ENCODE peak calls at places on chromosomes 12 and 14, in nine cellular contexts. S, K, B, J, Z, P, R, C and T are unnamed samples.

GRCh38 chr12:76810690-76811434 is 46.9 kb downstream of the ZDHHC17 start:
- DNase-seq in S (no peak), K (no peak), B (no peak), J (no peak), Z (no peak), P (no peak), R (no peak), C (no peak), T (no peak)

GRCh38 chr14:92926931-92927330 is 4.0 kb downstream of the CHGA start:
- DNase-seq in S (no peak), K (no peak), B (no peak), J (no peak), Z (no peak), P (no peak), R (peak; percentile 33), C (no peak), T (no peak)

GRCh38 chr14:99946652-99947489 is 118.4 kb upstream of the EVL start:
- DNase-seq in S (no peak), K (peak; percentile 24), B (no peak), J (no peak), Z (no peak), P (no peak), R (peak; percentile 11), C (peak; percentile 3), T (no peak)

GRCh38 chr12:104737682-104738370 is 220.3 kb downstream of the SLC41A2 start:
- DNase-seq in S (no peak), K (no peak), B (no peak), J (no peak), Z (no peak), P (no peak), R (no peak), C (no peak), T (no peak)

GRCh38 chr12:52252728-52253328 is 19.8 kb downstream of the KRT7 start:
- DNase-seq in S (no peak), K (no peak), B (no peak), J (no peak), Z (no peak), P (no peak), R (no peak), C (no peak), T (peak; percentile 63)

GRCh38 chr14:45034730-45035129 is 49.2 kb upstream of the PRPF39 start:
- DNase-seq in S (no peak), K (no peak), B (no peak), J (no peak), Z (no peak), P (no peak), R (no peak), C (no peak), T (no peak)

GRCh38 chr12:34348836-34349672 is 326.8 kb downstream of the ALG10 start:
- DNase-seq in S (no peak), K (no peak), B (no peak), J (no peak), Z (no peak), P (no peak), R (no peak), C (no peak), T (no peak)

GRCh38 chr12:106297681-106298080 is 4.9 kb upstream of the TCP11L2 start:
- DNase-seq in S (no peak), K (no peak), B (no peak), J (no peak), Z (no peak), P (no peak), R (no peak), C (no peak), T (no peak)

GRCh38 chr12:63362801-63363200 is 211.8 kb upstream of the AVPR1A start:
- DNase-seq in S (no peak), K (no peak), B (no peak), J (peak; percentile 3), Z (no peak), P (no peak), R (peak; percentile 71), C (no peak), T (no peak)

GRCh38 chr12:6914246-6914947 is at the start of gene ENO2:
- DNase-seq in S (peak; percentile 81), K (peak; percentile 82), B (peak; percentile 60), J (no peak), Z (peak; percentile 90), P (peak; percentile 92), R (peak; percentile 63), C (peak; percentile 75), T (peak; percentile 97)

GRCh38 chr12:116525418-116526001 is 33.7 kb upstream of the MAP1LC3B2 start:
- DNase-seq in S (peak; percentile 82), K (peak; percentile 48), B (peak; percentile 84), J (no peak), Z (no peak), P (peak; percentile 92), R (peak; percentile 91), C (peak; percentile 55), T (peak; percentile 78)

GRCh38 chr14:57245941-57246340 is 22.8 kb downstream of the EXOC5 start:
- DNase-seq in S (no peak), K (no peak), B (no peak), J (no peak), Z (no peak), P (no peak), R (no peak), C (no peak), T (no peak)

GRCh38 chr14:106872619-106873446 is 1346.5 kb downstream of the TMEM121 start:
- DNase-seq in S (no peak), K (peak; percentile 71), B (peak; percentile 67), J (no peak), Z (peak; percentile 92), P (no peak), R (no peak), C (peak; percentile 91), T (peak; percentile 89)

GRCh38 chr12:49524660-49525324 is 14.0 kb upstream of the KCNH3 start:
- DNase-seq in S (no peak), K (peak; percentile 45), B (no peak), J (no peak), Z (no peak), P (no peak), R (no peak), C (no peak), T (peak; percentile 26)

GRCh38 chr12:7806863-7807487 is 17.8 kb downstream of the NANOG start:
- DNase-seq in S (peak; percentile 71), K (peak; percentile 86), B (peak; percentile 15), J (peak; percentile 15), Z (peak; percentile 74), P (peak; percentile 73), R (peak; percentile 54), C (peak; percentile 77), T (peak; percentile 88)

GRCh38 chr14:102200690-102201368 is 61.1 kb downstream of the WDR20 start:
- DNase-seq in S (no peak), K (peak; percentile 31), B (no peak), J (no peak), Z (no peak), P (no peak), R (no peak), C (no peak), T (no peak)

GRCh38 chr14:100286484-100287191 is 19.6 kb downstream of the SLC25A29 start:
- DNase-seq in S (no peak), K (no peak), B (no peak), J (no peak), Z (peak; percentile 56), P (peak; percentile 60), R (no peak), C (no peak), T (no peak)

DNA sequence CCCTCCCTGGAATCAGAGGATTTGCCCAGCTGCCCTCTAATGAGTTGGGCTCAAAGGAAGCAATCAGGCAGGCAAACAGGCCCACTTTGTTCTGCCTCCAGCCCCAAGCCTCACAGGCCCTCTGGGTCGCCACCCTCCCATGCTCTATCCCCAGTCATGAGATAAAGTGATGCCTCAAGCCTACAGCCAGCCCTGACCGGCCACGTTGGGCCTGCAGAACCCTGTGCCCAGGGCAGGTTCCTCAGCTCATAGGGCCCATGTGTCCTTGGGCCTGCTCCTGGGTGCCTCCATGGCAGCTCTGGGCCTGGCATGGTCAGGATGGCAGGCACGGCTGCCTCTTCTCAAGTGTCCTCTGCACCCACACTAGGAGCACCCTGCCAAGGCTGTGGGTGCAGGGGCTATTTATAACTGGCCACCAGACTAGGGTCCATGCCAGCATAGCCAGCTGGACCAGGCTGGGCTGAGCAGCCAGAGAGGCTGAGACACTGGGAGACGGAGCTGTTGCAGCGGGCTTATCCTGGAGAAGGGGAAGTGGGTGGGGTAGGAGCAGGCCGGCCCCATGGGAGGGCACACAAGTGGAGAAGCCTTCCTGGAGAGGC is 20.2 kb downstream of the HDAC7 start:
- DNase-seq in S (peak; percentile 72), K (no peak), B (no peak), J (no peak), Z (no peak), P (no peak), R (no peak), C (no peak), T (no peak)
- H3K4me3 ChIP-seq in S (no peak overlapping the region), K (no peak overlapping the region), B (no peak overlapping the region), J (no peak overlapping the region), Z (no peak overlapping the region), P (no peak overlapping the region), R (no peak overlapping the region), C (no peak overlapping the region), T (no peak overlapping the region)

GRCh38 chr12:66048218-66048842 is 82.2 kb downstream of the LLPH start:
- DNase-seq in S (no peak), K (no peak), B (no peak), J (no peak), Z (no peak), P (no peak), R (no peak), C (no peak), T (no peak)
- H3K4me3 ChIP-seq in S (no peak overlapping the region), K (no peak overlapping the region), B (no peak overlapping the region), J (no peak overlapping the region), Z (no peak overlapping the region), P (no peak overlapping the region), R (no peak overlapping the region), C (no peak overlapping the region), T (no peak overlapping the region)

GRCh38 chr12:124622764-124623163 is 55.4 kb upstream of the NCOR2 start:
- DNase-seq in S (no peak), K (peak; percentile 26), B (no peak), J (no peak), Z (no peak), P (no peak), R (no peak), C (no peak), T (no peak)

GRCh38 chr12:124620606-124621295 is 53.3 kb upstream of the NCOR2 start:
- DNase-seq in S (peak; percentile 29), K (peak; percentile 80), B (no peak), J (peak; percentile 14), Z (no peak), P (no peak), R (peak; percentile 99), C (no peak), T (no peak)

GRCh38 chr12:124622326-124622725 is 54.9 kb upstream of the NCOR2 start:
- DNase-seq in S (no peak), K (peak; percentile 21), B (no peak), J (no peak), Z (no peak), P (no peak), R (no peak), C (no peak), T (no peak)

GRCh38 chr12:124623344-124623885 is 56.0 kb upstream of the NCOR2 start:
- DNase-seq in S (no peak), K (peak; percentile 37), B (no peak), J (no peak), Z (no peak), P (no peak), R (no peak), C (no peak), T (no peak)

GRCh38 chr12:124621296-124621660 is 53.9 kb upstream of the NCOR2 start:
- DNase-seq in S (peak; percentile 69), K (peak; percentile 87), B (peak; percentile 74), J (peak; percentile 22), Z (peak; percentile 88), P (peak; percentile 93), R (peak; percentile 75), C (no peak), T (peak; percentile 94)
- H3K4me3 ChIP-seq in S (no peak overlapping the region), K (no peak overlapping the region), B (no peak overlapping the region), J (no peak overlapping the region), Z (no peak overlapping the region), P (no peak overlapping the region), R (no peak overlapping the region), C (no peak overlapping the region), T (no peak overlapping the region)

GRCh38 chr14:68088463-68088862 is 268.9 kb downstream of the RAD51B start:
- DNase-seq in S (no peak), K (no peak), B (no peak), J (no peak), Z (no peak), P (no peak), R (no peak), C (no peak), T (no peak)
- H3K4me3 ChIP-seq in S (no peak overlapping the region), K (no peak overlapping the region), B (no peak overlapping the region), J (no peak overlapping the region), Z (no peak overlapping the region), P (no peak overlapping the region), R (no peak overlapping the region), C (no peak overlapping the region), T (no peak overlapping the region)